ENCODE peak calls at places on chromosome 10, in five cellular contexts. P, L, S, N and M are unnamed samples.
A peak's percentile ranks its signal among the peaks of the same experiment; 100 is the strongest.

GRCh38 chr10:130436633-130437032 is 300.4 kb downstream of the GLRX3 start:
- DNase-seq in P (no peak), L (no peak), S (no peak), N (no peak), M (no peak)

GRCh38 chr10:28925154-28925663 is 247.9 kb downstream of the BAMBI start:
- DNase-seq in P (peak; percentile 25), L (no peak), S (peak; percentile 31), N (no peak), M (no peak)

GRCh38 chr10:93190377-93190776 is 116.7 kb downstream of the CYP26A1 start:
- DNase-seq in P (no peak), L (no peak), S (no peak), N (peak; percentile 74), M (no peak)

GRCh38 chr10:112985701-112986510 is 35.9 kb downstream of the TCF7L2 start:
- DNase-seq in P (no peak), L (no peak), S (no peak), N (peak; percentile 89), M (no peak)

GRCh38 chr10:17747883-17748550 is 4.0 kb upstream of the TMEM236 start:
- DNase-seq in P (no peak), L (no peak), S (no peak), N (no peak), M (no peak)

GRCh38 chr10:120940299-120940900 is 89.2 kb downstream of the WDR11 start:
- DNase-seq in P (no peak), L (no peak), S (no peak), N (no peak), M (no peak)

GRCh38 chr10:125607689-125608290 is 75.2 kb downstream of the TEX36 start:
- DNase-seq in P (no peak), L (no peak), S (no peak), N (no peak), M (no peak)

GRCh38 chr10:61410353-61410752 is 42.8 kb downstream of the TMEM26 start:
- DNase-seq in P (no peak), L (no peak), S (no peak), N (no peak), M (no peak)

GRCh38 chr10:87608756-87609155 is 50.9 kb upstream of the PAPSS2 start:
- DNase-seq in P (no peak), L (no peak), S (no peak), N (no peak), M (no peak)

GRCh38 chr10:48658243-48658888 is 26.3 kb upstream of the WDFY4 start:
- DNase-seq in P (peak; percentile 75), L (peak; percentile 80), S (peak; percentile 84), N (peak; percentile 81), M (peak; percentile 21)

GRCh38 chr10:116270691-116271592 is 2.1 kb downstream of the GFRA1 start:
- DNase-seq in P (peak; percentile 46), L (no peak), S (peak; percentile 49), N (no peak), M (no peak)

GRCh38 chr10:36676321-36677169 is 448.9 kb upstream of the ANKRD30A start:
- DNase-seq in P (no peak), L (no peak), S (no peak), N (no peak), M (no peak)

GRCh38 chr10:69449841-69450240 is 1.4 kb upstream of the TSPAN15 start:
- DNase-seq in P (no peak), L (peak; percentile 68), S (peak; percentile 68), N (peak; percentile 71), M (peak; percentile 59)

GRCh38 chr10:115982526-115982925 is 290.5 kb downstream of the GFRA1 start:
- DNase-seq in P (no peak), L (no peak), S (no peak), N (no peak), M (no peak)

GRCh38 chr10:32038777-32039176 is 17.4 kb downstream of the KIF5B start:
- DNase-seq in P (no peak), L (no peak), S (no peak), N (no peak), M (no peak)

GRCh38 chr10:118754132-118754555 is 626 bp downstream of the CACUL1 start:
- DNase-seq in P (peak; percentile 28), L (peak; percentile 75), S (peak; percentile 49), N (peak; percentile 72), M (no peak)

GRCh38 chr10:93916257-93917063 is 22.7 kb downstream of the SLC35G1 start:
- DNase-seq in P (no peak), L (no peak), S (no peak), N (peak; percentile 24), M (no peak)

GRCh38 chr10:11159543-11160215 is 142.0 kb downstream of the CELF2 start:
- DNase-seq in P (no peak), L (no peak), S (peak; percentile 63), N (no peak), M (no peak)

GRCh38 chr10:87660484-87661133 is 931 bp downstream of the PAPSS2 start:
- DNase-seq in P (no peak), L (no peak), S (peak; percentile 47), N (no peak), M (no peak)

GRCh38 chr10:103104721-103105120 is 88.4 kb downstream of the NT5C2 start:
- DNase-seq in P (no peak), L (no peak), S (no peak), N (no peak), M (peak; percentile 11)

GRCh38 chr10:69869291-69869841 is 67.7 kb downstream of the COL13A1 start:
- DNase-seq in P (no peak), L (no peak), S (no peak), N (no peak), M (peak; percentile 27)

GRCh38 chr10:103765168-103765567 is 90.2 kb downstream of the SH3PXD2A start:
- DNase-seq in P (no peak), L (no peak), S (no peak), N (no peak), M (no peak)

GRCh38 chr10:119233821-119234220 is 26.4 kb downstream of the GRK5 start:
- DNase-seq in P (no peak), L (no peak), S (no peak), N (no peak), M (no peak)

GRCh38 chr10:3419719-3420495 is 247.3 kb upstream of the PITRM1 start:
- DNase-seq in P (no peak), L (peak; percentile 59), S (no peak), N (no peak), M (no peak)

GRCh38 chr10:251982-252582 is 116.8 kb downstream of the ZMYND11 start:
- DNase-seq in P (no peak), L (no peak), S (no peak), N (no peak), M (no peak)

GRCh38 chr10:30438016-30438850 is 4.2 kb downstream of the MAP3K8 start:
- DNase-seq in P (no peak), L (no peak), S (no peak), N (no peak), M (peak; percentile 80)

GRCh38 chr10:26858707-26859034 is 2.1 kb downstream of the ABI1 start:
- DNase-seq in P (no peak), L (no peak), S (no peak), N (peak; percentile 26), M (no peak)

GRCh38 chr10:26859241-26860025 is 1.3 kb downstream of the ABI1 start:
- DNase-seq in P (no peak), L (no peak), S (no peak), N (no peak), M (no peak)

GRCh38 chr10:26860026-26860541 is 674 bp downstream of the ABI1 start:
- DNase-seq in P (peak; percentile 52), L (peak; percentile 89), S (peak; percentile 71), N (peak; percentile 79), M (no peak)

GRCh38 chr10:26860542-26861325 is at the start of gene ABI1:
- DNase-seq in P (peak; percentile 97), L (peak; percentile 99), S (peak; percentile 98), N (peak; percentile 95), M (peak; percentile 96)

GRCh38 chr10:26857991-26858706 is 2.6 kb downstream of the ABI1 start:
- DNase-seq in P (no peak), L (no peak), S (no peak), N (peak; percentile 41), M (no peak)
- H3K4me3 ChIP-seq in P (peak overlapping the region; percentile 95), L (peak overlapping the region; percentile 96), S (peak overlapping the region; percentile 90), N (peak overlapping the region; percentile 94), M (peak overlapping the region; percentile 62)

DNA sequence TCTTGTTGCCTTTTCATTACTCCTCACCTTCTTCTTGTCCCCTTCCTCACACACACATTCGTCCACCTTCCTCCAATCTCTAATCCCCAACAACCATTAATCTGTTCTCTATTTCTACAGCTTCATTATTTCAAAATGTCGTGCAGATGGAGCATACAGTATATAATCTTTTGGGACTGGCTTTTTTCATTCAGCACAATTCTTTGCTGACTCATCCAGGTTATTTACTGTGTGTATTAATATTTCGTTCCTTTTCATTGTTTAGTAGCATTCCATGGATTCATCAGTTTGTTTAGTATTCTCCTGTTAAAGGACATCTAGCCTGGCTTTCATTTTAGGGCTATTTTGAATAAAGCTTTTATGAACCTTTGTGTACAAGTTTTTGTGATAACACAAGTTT is 159.3 kb downstream of the PTPN20 start:
- DNase-seq in P (no peak), L (no peak), S (no peak), N (no peak), M (no peak)
- TF ChIP-seq CTCF in P (no peak), L (no peak), S (no peak), N (no peak), M (no peak)

GRCh38 chr10:131727612-131728011 is 173.2 kb upstream of the PPP2R2D start:
- DNase-seq in P (no peak), L (peak; percentile 22), S (no peak), N (no peak), M (no peak)

GRCh38 chr10:131726967-131727366 is 173.8 kb upstream of the PPP2R2D start:
- DNase-seq in P (no peak), L (peak; percentile 20), S (no peak), N (no peak), M (no peak)

GRCh38 chr10:131725736-131726459 is 174.9 kb upstream of the PPP2R2D start:
- DNase-seq in P (no peak), L (peak; percentile 36), S (no peak), N (no peak), M (no peak)

GRCh38 chr10:131724891-131725735 is 175.7 kb upstream of the PPP2R2D start:
- DNase-seq in P (no peak), L (peak; percentile 45), S (no peak), N (no peak), M (no peak)

DNA sequence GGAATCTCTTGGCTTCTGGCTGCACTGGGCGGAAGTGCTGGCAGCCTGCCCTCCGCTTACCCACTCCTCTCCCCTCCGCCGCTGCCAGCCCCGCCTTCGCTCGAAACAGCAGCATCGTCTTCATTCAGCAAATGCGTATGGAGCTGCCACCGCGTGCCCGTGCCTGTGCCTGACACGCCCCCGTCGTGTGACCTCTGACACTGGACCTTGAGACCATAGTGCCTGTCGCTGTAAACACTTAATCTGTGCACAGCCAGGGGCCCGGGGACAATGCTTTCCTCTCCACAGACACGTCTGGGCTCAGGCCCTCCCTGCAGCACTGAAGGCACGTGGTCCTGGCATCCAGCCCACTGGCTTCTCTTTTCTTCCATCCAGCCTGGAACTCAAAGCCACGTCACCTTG is 174.3 kb upstream of the PPP2R2D start:
- DNase-seq in P (peak; percentile 53), L (peak; percentile 50), S (peak; percentile 67), N (no peak), M (no peak)
- H3K4me3 ChIP-seq in P (peak overlapping the region; percentile 14), L (peak overlapping the region; percentile 8), S (peak overlapping the region; percentile 39), N (no peak overlapping the region), M (no peak overlapping the region)

DNA sequence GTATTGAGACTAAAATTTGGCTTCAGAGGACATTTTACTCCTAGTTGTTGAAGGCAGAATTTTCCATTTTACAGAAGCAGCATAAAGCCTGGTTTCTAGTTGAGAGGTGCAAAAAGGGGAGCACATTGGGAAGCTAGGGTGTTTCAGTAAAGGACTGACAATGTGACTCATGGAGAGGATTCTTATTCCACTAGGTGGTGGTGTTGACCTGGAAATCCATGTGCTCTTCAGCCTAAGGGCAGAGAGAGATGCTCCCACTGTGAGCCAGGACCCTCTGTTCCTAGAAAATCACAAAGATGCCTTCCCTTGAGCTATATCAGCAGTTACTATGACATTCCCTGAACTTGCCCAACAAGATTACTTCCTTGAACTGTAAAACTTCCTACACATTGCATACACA is 687.8 kb downstream of the IPMK start:
- DNase-seq in P (no peak), L (no peak), S (no peak), N (peak; percentile 36), M (peak; percentile 17)
- TF ChIP-seq CTCF in P (no peak), L (no peak), S (peak; percentile 5), N (peak; percentile 21), M (peak; percentile 61)